ENCODE peak calls at places on chromosome 15, in five cellular contexts. J is BJ; N is activated CD8-positive, alpha-beta T cell treated with anti-CD3 and anti-CD28 coated beads for 36 hours; X is neural crest cell; Q is endodermal cell. K is an unnamed sample.

GRCh38 chr15:62469478-62469873 is 304.4 kb upstream of the C2CD4B start:
- DNase-seq in N (no peak), Q (no peak), X (no peak), J (no peak), K (no peak)

GRCh38 chr15:83106994-83107840 is at the start of gene TM6SF1:
- DNase-seq in J (no peak), Q (peak; percentile 71), X (peak; percentile 16), N (peak; percentile 37), K (no peak)

GRCh38 chr15:96293446-96293845 is 37.1 kb upstream of the NR2F2 start:
- DNase-seq in Q (no peak), N (no peak), X (no peak), J (no peak), K (no peak)

GRCh38 chr15:95609096-95609495 is 721.4 kb upstream of the NR2F2 start:
- DNase-seq in X (no peak), J (no peak), Q (no peak), N (no peak), K (no peak)

GRCh38 chr15:100255644-100256043 is 86.1 kb downstream of the ADAMTS17 start:
- DNase-seq in J (no peak), X (no peak), N (no peak), Q (peak; percentile 55), K (no peak)

GRCh38 chr15:54644796-54645195 is 551.9 kb downstream of the RSL24D1 start:
- DNase-seq in Q (no peak), X (no peak), N (no peak), J (no peak), K (no peak)

GRCh38 chr15:94582368-94582767 is 351.0 kb downstream of the MCTP2 start:
- DNase-seq in Q (peak; percentile 88), J (no peak), N (peak; percentile 54), X (peak; percentile 30), K (no peak)

GRCh38 chr15:49538520-49538919 is 82.1 kb downstream of the FAM227B start:
- DNase-seq in J (no peak), N (no peak), X (no peak), Q (no peak), K (no peak)

GRCh38 chr15:91807122-91807521 is 46.4 kb upstream of the SLCO3A1 start:
- DNase-seq in X (no peak), Q (no peak), J (no peak), N (no peak), K (no peak)

GRCh38 chr15:50685976-50686467 is 575 bp downstream of the TRPM7 start:
- DNase-seq in J (no peak), Q (peak; percentile 86), N (peak; percentile 87), X (peak; percentile 24), K (peak; percentile 34)

GRCh38 chr15:72588096-72588495 is 66.4 kb upstream of the GOLGA6B start:
- DNase-seq in J (no peak), Q (no peak), X (no peak), N (no peak), K (no peak)

GRCh38 chr15:75123395-75123794 is 78.3 kb upstream of the C15orf39 start:
- DNase-seq in J (peak; percentile 94), Q (no peak), X (no peak), N (no peak), K (no peak)

GRCh38 chr15:75532413-75533250 is 46.5 kb downstream of the PTPN9 start:
- DNase-seq in Q (peak; percentile 80), J (peak; percentile 37), N (no peak), X (peak; percentile 45), K (no peak)

GRCh38 chr15:23588268-23588667 is 22.8 kb downstream of the MKRN3 start:
- DNase-seq in J (no peak), Q (no peak), N (no peak), X (no peak), K (no peak)

GRCh38 chr15:70375006-70375409 is 277.3 kb upstream of the TLE3 start:
- DNase-seq in N (no peak), X (no peak), J (no peak), Q (peak; percentile 41), K (no peak)

GRCh38 chr15:41655716-41656115 is 4.5 kb upstream of the MGA start:
- DNase-seq in X (no peak), Q (no peak), J (no peak), N (no peak), K (no peak)

GRCh38 chr15:93302080-93302765 is 213.2 kb upstream of the RGMA start:
- DNase-seq in Q (no peak), N (no peak), X (no peak), J (no peak), K (no peak)

GRCh38 chr15:77865106-77865630 is 212.3 kb downstream of the TBC1D2B start:
- DNase-seq in J (no peak), Q (peak; percentile 31), N (no peak), X (no peak), K (no peak)

GRCh38 chr15:75182187-75183131 is 19.2 kb upstream of the C15orf39 start:
- DNase-seq in N (no peak), J (no peak), X (no peak), Q (peak; percentile 75), K (no peak)

GRCh38 chr15:33425149-33425548 is 114.4 kb downstream of the RYR3 start:
- DNase-seq in X (no peak), J (no peak), N (no peak), Q (no peak), K (no peak)

GRCh38 chr15:75554717-75555116 is 24.4 kb downstream of the PTPN9 start:
- DNase-seq in X (no peak), Q (no peak), J (no peak), N (no peak), K (no peak)

GRCh38 chr15:70111203-70112017 is 13.7 kb upstream of the TLE3 start:
- DNase-seq in J (no peak), N (no peak), X (peak; percentile 74), Q (peak; percentile 95), K (peak; percentile 45)

GRCh38 chr15:61133361-61133760 is 95.7 kb downstream of the RORA start:
- DNase-seq in J (no peak), Q (no peak), N (no peak), X (no peak), K (no peak)

GRCh38 chr15:77836901-77837648 is 204.4 kb upstream of the LINGO1 start:
- DNase-seq in X (no peak), J (no peak), Q (peak; percentile 45), N (no peak), K (no peak)

GRCh38 chr15:57570994-57571393 is 20.7 kb upstream of the MYZAP start:
- DNase-seq in N (no peak), Q (no peak), X (no peak), J (peak; percentile 21), K (no peak)

GRCh38 chr15:69133862-69134519 is 26.4 kb upstream of the GLCE start:
- DNase-seq in J (no peak), N (no peak), X (no peak), Q (no peak), K (no peak)

GRCh38 chr15:51547656-51548055 is 74.9 kb downstream of the DMXL2 start:
- DNase-seq in X (no peak), N (no peak), J (no peak), Q (no peak), K (no peak)

GRCh38 chr15:62128916-62129315 is 36.2 kb downstream of the C2CD4B start:
- DNase-seq in X (no peak), Q (no peak), N (no peak), J (no peak), K (no peak)

GRCh38 chr15:85632014-85632413 is 162.7 kb downstream of the KLHL25 start:
- DNase-seq in X (no peak), Q (no peak), J (no peak), N (no peak), K (no peak)
- TF ChIP-seq CTCF in X (no peak), Q (no peak), J (no peak), N (no peak), K (no peak)

GRCh38 chr15:31461911-31462480 is 135.4 kb downstream of the KLF13 start:
- DNase-seq in N (no peak), J (no peak), X (no peak), Q (peak; percentile 44), K (no peak)
- TF ChIP-seq CTCF in N (peak; percentile 10), J (peak; percentile 38), X (no peak), Q (peak; percentile 56), K (no peak)

GRCh38 chr15:58676766-58677165 is 72.7 kb downstream of the ADAM10 start:
- DNase-seq in Q (no peak), N (no peak), X (no peak), J (no peak), K (no peak)

GRCh38 chr15:58678683-58679082 is 70.8 kb downstream of the ADAM10 start:
- DNase-seq in J (no peak), X (no peak), N (no peak), Q (no peak), K (no peak)

GRCh38 chr15:58682234-58682633 is 67.3 kb downstream of the ADAM10 start:
- DNase-seq in N (no peak), J (no peak), X (no peak), Q (no peak), K (no peak)

DNA sequence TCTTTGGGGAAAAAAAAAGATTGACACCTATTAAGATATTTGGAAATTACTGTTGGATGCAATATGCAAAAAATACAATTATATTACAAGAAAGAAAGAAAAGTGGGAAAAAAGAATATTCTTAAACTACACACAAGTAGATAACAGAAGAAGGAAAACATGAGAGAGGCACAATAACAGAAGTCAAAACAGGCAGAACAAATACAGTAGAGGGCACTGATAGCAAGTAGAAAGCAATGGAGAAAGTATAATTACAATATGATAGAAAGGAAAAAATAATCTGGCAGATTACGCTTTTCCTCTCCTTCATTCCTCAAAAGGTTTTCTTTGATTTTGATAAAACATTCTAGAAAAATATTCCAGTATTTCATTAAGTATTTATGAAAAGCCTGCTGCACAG is 72.1 kb downstream of the ADAM10 start:
- DNase-seq in N (no peak), X (no peak), J (no peak), Q (no peak), K (no peak)
- TF ChIP-seq CTCF in N (no peak), X (no peak), J (no peak), Q (no peak), K (no peak)

GRCh38 chr15:66942649-66943390 is 122.6 kb upstream of the SMAD3 start:
- DNase-seq in J (no peak), N (no peak), X (no peak), Q (no peak), K (no peak)

GRCh38 chr15:66945286-66945685 is 120.1 kb upstream of the SMAD3 start:
- DNase-seq in N (no peak), J (no peak), X (no peak), Q (no peak), K (no peak)

GRCh38 chr15:66944121-66944520 is 121.3 kb upstream of the SMAD3 start:
- DNase-seq in X (no peak), J (no peak), Q (no peak), N (no peak), K (no peak)

GRCh38 chr15:66941791-66942190 is 123.6 kb upstream of the SMAD3 start:
- DNase-seq in N (no peak), J (no peak), X (no peak), Q (peak; percentile 38), K (no peak)

DNA sequence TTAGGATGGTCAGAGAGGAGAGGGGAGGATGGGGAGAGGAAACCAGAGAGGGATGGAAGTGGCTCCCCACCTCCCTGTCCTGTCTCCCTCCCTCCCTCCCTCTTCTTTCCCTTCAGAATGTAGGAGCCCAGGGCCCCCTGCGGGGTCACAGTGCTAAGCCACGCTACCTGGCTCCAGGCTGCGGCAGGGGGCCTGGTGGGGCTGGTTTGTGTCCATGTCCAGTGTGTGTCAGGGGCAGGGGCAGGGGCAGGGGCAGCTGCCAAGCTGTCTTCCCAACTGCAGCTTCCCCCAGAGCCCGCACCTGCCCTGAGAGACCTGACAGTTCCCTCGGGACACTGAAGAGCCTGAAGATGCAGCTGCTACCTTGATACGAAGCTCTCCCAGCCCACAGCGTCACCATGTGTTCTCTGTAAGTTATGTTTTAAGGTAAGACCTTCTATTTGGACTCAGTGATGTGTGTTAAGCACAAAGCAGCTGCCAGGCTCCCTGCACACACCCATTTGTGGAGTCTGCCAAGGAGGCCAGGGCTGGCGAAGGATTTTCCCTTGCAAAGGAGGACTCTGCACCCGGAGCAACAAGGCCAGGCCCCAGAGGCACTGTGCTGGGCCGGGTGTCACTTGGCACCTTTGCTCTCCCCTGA is 121.8 kb upstream of the SMAD3 start:
- DNase-seq in Q (no peak), J (no peak), N (no peak), X (no peak), K (no peak)
- TF ChIP-seq CTCF in Q (no peak), J (no peak), N (no peak), X (no peak), K (no peak)

K was measured in mesothelial cell of epicardium.